ENCODE peak calls at places on chromosomes 16 and 17, in ten cellular contexts. One of them, this sample, is unnamed.

GRCh38 chr17:40190197-40191021 is 13.1 kb downstream of the RAPGEFL1 start:
- DNase-seq in stimulated activated CD8-positive, alpha-beta memory T cell treated with anti-CD3 and anti-CD28 coated beads, Interleukin-7, amount 100 ng/mL, for 1 hour: no peak
- DNase-seq in activated T-cell treated with anti-CD3 and anti-CD28 coated beads for 1 hour: peak
- DNase-seq in iPS-NIHi11: peak
- DNase-seq in CD8-positive, alpha-beta memory T cell: peak
- DNase-seq in NCI-H1105 treated with DMSO at 0.1 percent for 48 hours: peak
- DNase-seq in nephron progenitor cell: peak
- DNase-seq in OCI-LY7: peak
- DNase-seq in HFFc6: no peak
- DNase-seq in T47D: no peak
- DNase-seq in this sample: peak

GRCh38 chr17:79622201-79622601 is 11.3 kb upstream of the RBFOX3 start:
- DNase-seq in stimulated activated CD8-positive, alpha-beta memory T cell treated with anti-CD3 and anti-CD28 coated beads, Interleukin-7, amount 100 ng/mL, for 1 hour: no peak
- DNase-seq in activated T-cell treated with anti-CD3 and anti-CD28 coated beads for 1 hour: no peak
- DNase-seq in iPS-NIHi11: peak
- DNase-seq in CD8-positive, alpha-beta memory T cell: no peak
- DNase-seq in NCI-H1105 treated with DMSO at 0.1 percent for 48 hours: no peak
- DNase-seq in nephron progenitor cell: no peak
- DNase-seq in OCI-LY7: no peak
- DNase-seq in HFFc6: no peak
- DNase-seq in T47D: no peak
- DNase-seq in this sample: no peak

GRCh38 chr16:1042776-1043349 is 29.7 kb upstream of the SSTR5 start:
- DNase-seq in stimulated activated CD8-positive, alpha-beta memory T cell treated with anti-CD3 and anti-CD28 coated beads, Interleukin-7, amount 100 ng/mL, for 1 hour: no peak
- DNase-seq in activated T-cell treated with anti-CD3 and anti-CD28 coated beads for 1 hour: no peak
- DNase-seq in iPS-NIHi11: no peak
- DNase-seq in CD8-positive, alpha-beta memory T cell: no peak
- DNase-seq in NCI-H1105 treated with DMSO at 0.1 percent for 48 hours: peak
- DNase-seq in nephron progenitor cell: no peak
- DNase-seq in OCI-LY7: no peak
- DNase-seq in HFFc6: no peak
- DNase-seq in T47D: no peak
- DNase-seq in this sample: no peak

GRCh38 chr16:70720431-70721201 is 34.8 kb upstream of the MTSS2 start:
- DNase-seq in stimulated activated CD8-positive, alpha-beta memory T cell treated with anti-CD3 and anti-CD28 coated beads, Interleukin-7, amount 100 ng/mL, for 1 hour: no peak
- DNase-seq in activated T-cell treated with anti-CD3 and anti-CD28 coated beads for 1 hour: no peak
- DNase-seq in iPS-NIHi11: no peak
- DNase-seq in CD8-positive, alpha-beta memory T cell: no peak
- DNase-seq in NCI-H1105 treated with DMSO at 0.1 percent for 48 hours: no peak
- DNase-seq in nephron progenitor cell: no peak
- DNase-seq in OCI-LY7: no peak
- DNase-seq in HFFc6: no peak
- DNase-seq in T47D: no peak
- DNase-seq in this sample: no peak

GRCh38 chr17:48541036-48541573 is 3.8 kb downstream of the HOXB2 start:
- DNase-seq in stimulated activated CD8-positive, alpha-beta memory T cell treated with anti-CD3 and anti-CD28 coated beads, Interleukin-7, amount 100 ng/mL, for 1 hour: no peak
- DNase-seq in activated T-cell treated with anti-CD3 and anti-CD28 coated beads for 1 hour: no peak
- DNase-seq in iPS-NIHi11: no peak
- DNase-seq in CD8-positive, alpha-beta memory T cell: peak
- DNase-seq in NCI-H1105 treated with DMSO at 0.1 percent for 48 hours: peak
- DNase-seq in nephron progenitor cell: no peak
- DNase-seq in OCI-LY7: no peak
- DNase-seq in HFFc6: no peak
- DNase-seq in T47D: no peak
- DNase-seq in this sample: peak

GRCh38 chr17:78648293-78648692 is 71.1 kb upstream of the DNAH17 start:
- DNase-seq in stimulated activated CD8-positive, alpha-beta memory T cell treated with anti-CD3 and anti-CD28 coated beads, Interleukin-7, amount 100 ng/mL, for 1 hour: no peak
- DNase-seq in activated T-cell treated with anti-CD3 and anti-CD28 coated beads for 1 hour: no peak
- DNase-seq in iPS-NIHi11: no peak
- DNase-seq in CD8-positive, alpha-beta memory T cell: no peak
- DNase-seq in NCI-H1105 treated with DMSO at 0.1 percent for 48 hours: no peak
- DNase-seq in nephron progenitor cell: no peak
- DNase-seq in OCI-LY7: no peak
- DNase-seq in HFFc6: no peak
- DNase-seq in T47D: no peak
- DNase-seq in this sample: no peak

GRCh38 chr16:19238386-19238785 is 47.1 kb upstream of the CLEC19A start:
- DNase-seq in stimulated activated CD8-positive, alpha-beta memory T cell treated with anti-CD3 and anti-CD28 coated beads, Interleukin-7, amount 100 ng/mL, for 1 hour: no peak
- DNase-seq in activated T-cell treated with anti-CD3 and anti-CD28 coated beads for 1 hour: no peak
- DNase-seq in iPS-NIHi11: no peak
- DNase-seq in CD8-positive, alpha-beta memory T cell: no peak
- DNase-seq in NCI-H1105 treated with DMSO at 0.1 percent for 48 hours: peak
- DNase-seq in nephron progenitor cell: no peak
- DNase-seq in OCI-LY7: no peak
- DNase-seq in HFFc6: no peak
- DNase-seq in T47D: no peak
- DNase-seq in this sample: no peak

GRCh38 chr16:19418200-19418599 is 517 bp downstream of the TMC5 start:
- DNase-seq in stimulated activated CD8-positive, alpha-beta memory T cell treated with anti-CD3 and anti-CD28 coated beads, Interleukin-7, amount 100 ng/mL, for 1 hour: no peak
- DNase-seq in activated T-cell treated with anti-CD3 and anti-CD28 coated beads for 1 hour: no peak
- DNase-seq in iPS-NIHi11: no peak
- DNase-seq in CD8-positive, alpha-beta memory T cell: no peak
- DNase-seq in NCI-H1105 treated with DMSO at 0.1 percent for 48 hours: no peak
- DNase-seq in nephron progenitor cell: no peak
- DNase-seq in OCI-LY7: no peak
- DNase-seq in HFFc6: no peak
- DNase-seq in T47D: no peak
- DNase-seq in this sample: no peak

GRCh38 chr17:71335212-71335611 is 785.6 kb upstream of the SOX9 start:
- DNase-seq in stimulated activated CD8-positive, alpha-beta memory T cell treated with anti-CD3 and anti-CD28 coated beads, Interleukin-7, amount 100 ng/mL, for 1 hour: no peak
- DNase-seq in activated T-cell treated with anti-CD3 and anti-CD28 coated beads for 1 hour: no peak
- DNase-seq in iPS-NIHi11: no peak
- DNase-seq in CD8-positive, alpha-beta memory T cell: no peak
- DNase-seq in NCI-H1105 treated with DMSO at 0.1 percent for 48 hours: no peak
- DNase-seq in nephron progenitor cell: no peak
- DNase-seq in OCI-LY7: no peak
- DNase-seq in HFFc6: no peak
- DNase-seq in T47D: no peak
- DNase-seq in this sample: no peak

GRCh38 chr17:21286066-21286770 is 1.7 kb downstream of the MAP2K3 start:
- DNase-seq in stimulated activated CD8-positive, alpha-beta memory T cell treated with anti-CD3 and anti-CD28 coated beads, Interleukin-7, amount 100 ng/mL, for 1 hour: no peak
- DNase-seq in activated T-cell treated with anti-CD3 and anti-CD28 coated beads for 1 hour: no peak
- DNase-seq in iPS-NIHi11: no peak
- DNase-seq in CD8-positive, alpha-beta memory T cell: no peak
- DNase-seq in NCI-H1105 treated with DMSO at 0.1 percent for 48 hours: peak
- DNase-seq in nephron progenitor cell: peak
- DNase-seq in OCI-LY7: peak
- DNase-seq in HFFc6: peak
- DNase-seq in T47D: peak
- DNase-seq in this sample: peak

GRCh38 chr16:47058295-47059086 is 85.0 kb upstream of the DNAJA2 start:
- DNase-seq in stimulated activated CD8-positive, alpha-beta memory T cell treated with anti-CD3 and anti-CD28 coated beads, Interleukin-7, amount 100 ng/mL, for 1 hour: no peak
- DNase-seq in activated T-cell treated with anti-CD3 and anti-CD28 coated beads for 1 hour: no peak
- DNase-seq in iPS-NIHi11: no peak
- DNase-seq in CD8-positive, alpha-beta memory T cell: no peak
- DNase-seq in NCI-H1105 treated with DMSO at 0.1 percent for 48 hours: peak
- DNase-seq in nephron progenitor cell: no peak
- DNase-seq in OCI-LY7: no peak
- DNase-seq in HFFc6: no peak
- DNase-seq in T47D: no peak
- DNase-seq in this sample: no peak

GRCh38 chr17:82983510-82984248 is 95.7 kb upstream of the METRNL start:
- DNase-seq in stimulated activated CD8-positive, alpha-beta memory T cell treated with anti-CD3 and anti-CD28 coated beads, Interleukin-7, amount 100 ng/mL, for 1 hour: no peak
- DNase-seq in activated T-cell treated with anti-CD3 and anti-CD28 coated beads for 1 hour: no peak
- DNase-seq in iPS-NIHi11: no peak
- DNase-seq in CD8-positive, alpha-beta memory T cell: no peak
- DNase-seq in NCI-H1105 treated with DMSO at 0.1 percent for 48 hours: no peak
- DNase-seq in nephron progenitor cell: no peak
- DNase-seq in OCI-LY7: no peak
- DNase-seq in HFFc6: no peak
- DNase-seq in T47D: no peak
- DNase-seq in this sample: no peak

GRCh38 chr16:66491716-66492064 is 58.2 kb downstream of the TK2 start:
- DNase-seq in stimulated activated CD8-positive, alpha-beta memory T cell treated with anti-CD3 and anti-CD28 coated beads, Interleukin-7, amount 100 ng/mL, for 1 hour: no peak
- DNase-seq in activated T-cell treated with anti-CD3 and anti-CD28 coated beads for 1 hour: no peak
- DNase-seq in iPS-NIHi11: no peak
- DNase-seq in CD8-positive, alpha-beta memory T cell: no peak
- DNase-seq in NCI-H1105 treated with DMSO at 0.1 percent for 48 hours: no peak
- DNase-seq in nephron progenitor cell: no peak
- DNase-seq in OCI-LY7: no peak
- DNase-seq in HFFc6: no peak
- DNase-seq in T47D: no peak
- DNase-seq in this sample: no peak

GRCh38 chr16:50495673-50496072 is 52.5 kb upstream of the NKD1 start:
- DNase-seq in stimulated activated CD8-positive, alpha-beta memory T cell treated with anti-CD3 and anti-CD28 coated beads, Interleukin-7, amount 100 ng/mL, for 1 hour: no peak
- DNase-seq in activated T-cell treated with anti-CD3 and anti-CD28 coated beads for 1 hour: no peak
- DNase-seq in iPS-NIHi11: no peak
- DNase-seq in CD8-positive, alpha-beta memory T cell: no peak
- DNase-seq in NCI-H1105 treated with DMSO at 0.1 percent for 48 hours: no peak
- DNase-seq in nephron progenitor cell: no peak
- DNase-seq in OCI-LY7: no peak
- DNase-seq in HFFc6: no peak
- DNase-seq in T47D: no peak
- DNase-seq in this sample: no peak

GRCh38 chr17:7549401-7550055 is 670 bp downstream of the TNFSF12 start:
- DNase-seq in stimulated activated CD8-positive, alpha-beta memory T cell treated with anti-CD3 and anti-CD28 coated beads, Interleukin-7, amount 100 ng/mL, for 1 hour: no peak
- DNase-seq in activated T-cell treated with anti-CD3 and anti-CD28 coated beads for 1 hour: no peak
- DNase-seq in iPS-NIHi11: peak
- DNase-seq in CD8-positive, alpha-beta memory T cell: peak
- DNase-seq in NCI-H1105 treated with DMSO at 0.1 percent for 48 hours: no peak
- DNase-seq in nephron progenitor cell: no peak
- DNase-seq in OCI-LY7: no peak
- DNase-seq in HFFc6: no peak
- DNase-seq in T47D: no peak
- DNase-seq in this sample: no peak

GRCh38 chr16:67120025-67120424 is 10.3 kb downstream of the PHAF1 start:
- DNase-seq in stimulated activated CD8-positive, alpha-beta memory T cell treated with anti-CD3 and anti-CD28 coated beads, Interleukin-7, amount 100 ng/mL, for 1 hour: no peak
- DNase-seq in activated T-cell treated with anti-CD3 and anti-CD28 coated beads for 1 hour: no peak
- DNase-seq in iPS-NIHi11: no peak
- DNase-seq in CD8-positive, alpha-beta memory T cell: no peak
- DNase-seq in NCI-H1105 treated with DMSO at 0.1 percent for 48 hours: no peak
- DNase-seq in nephron progenitor cell: no peak
- DNase-seq in OCI-LY7: no peak
- DNase-seq in HFFc6: no peak
- DNase-seq in T47D: no peak
- DNase-seq in this sample: no peak

GRCh38 chr16:12551946-12552345 is 251.7 kb downstream of the CPPED1 start:
- DNase-seq in stimulated activated CD8-positive, alpha-beta memory T cell treated with anti-CD3 and anti-CD28 coated beads, Interleukin-7, amount 100 ng/mL, for 1 hour: no peak
- DNase-seq in activated T-cell treated with anti-CD3 and anti-CD28 coated beads for 1 hour: no peak
- DNase-seq in iPS-NIHi11: no peak
- DNase-seq in CD8-positive, alpha-beta memory T cell: no peak
- DNase-seq in NCI-H1105 treated with DMSO at 0.1 percent for 48 hours: no peak
- DNase-seq in nephron progenitor cell: no peak
- DNase-seq in OCI-LY7: no peak
- DNase-seq in HFFc6: no peak
- DNase-seq in T47D: no peak
- DNase-seq in this sample: no peak

GRCh38 chr17:77697480-77698400 is 260.8 kb upstream of the TNRC6C start:
- DNase-seq in stimulated activated CD8-positive, alpha-beta memory T cell treated with anti-CD3 and anti-CD28 coated beads, Interleukin-7, amount 100 ng/mL, for 1 hour: no peak
- DNase-seq in activated T-cell treated with anti-CD3 and anti-CD28 coated beads for 1 hour: no peak
- DNase-seq in iPS-NIHi11: no peak
- DNase-seq in CD8-positive, alpha-beta memory T cell: no peak
- DNase-seq in NCI-H1105 treated with DMSO at 0.1 percent for 48 hours: no peak
- DNase-seq in nephron progenitor cell: no peak
- DNase-seq in OCI-LY7: no peak
- DNase-seq in HFFc6: no peak
- DNase-seq in T47D: no peak
- DNase-seq in this sample: no peak

GRCh38 chr17:40818733-40819527 is 3.5 kb downstream of the KRT10 start:
- DNase-seq in stimulated activated CD8-positive, alpha-beta memory T cell treated with anti-CD3 and anti-CD28 coated beads, Interleukin-7, amount 100 ng/mL, for 1 hour: peak
- DNase-seq in activated T-cell treated with anti-CD3 and anti-CD28 coated beads for 1 hour: peak
- DNase-seq in iPS-NIHi11: peak
- DNase-seq in CD8-positive, alpha-beta memory T cell: peak
- DNase-seq in NCI-H1105 treated with DMSO at 0.1 percent for 48 hours: peak
- DNase-seq in nephron progenitor cell: peak
- DNase-seq in OCI-LY7: peak
- DNase-seq in HFFc6: peak
- DNase-seq in T47D: peak
- DNase-seq in this sample: peak

GRCh38 chr16:72657164-72657563 is 390.8 kb downstream of the ZFHX3 start:
- DNase-seq in stimulated activated CD8-positive, alpha-beta memory T cell treated with anti-CD3 and anti-CD28 coated beads, Interleukin-7, amount 100 ng/mL, for 1 hour: no peak
- DNase-seq in activated T-cell treated with anti-CD3 and anti-CD28 coated beads for 1 hour: no peak
- DNase-seq in iPS-NIHi11: no peak
- DNase-seq in CD8-positive, alpha-beta memory T cell: no peak
- DNase-seq in NCI-H1105 treated with DMSO at 0.1 percent for 48 hours: no peak
- DNase-seq in nephron progenitor cell: no peak
- DNase-seq in OCI-LY7: no peak
- DNase-seq in HFFc6: no peak
- DNase-seq in T47D: no peak
- DNase-seq in this sample: no peak

GRCh38 chr17:17322516-17323510 is 19.6 kb downstream of the NT5M start:
- DNase-seq in stimulated activated CD8-positive, alpha-beta memory T cell treated with anti-CD3 and anti-CD28 coated beads, Interleukin-7, amount 100 ng/mL, for 1 hour: no peak
- DNase-seq in activated T-cell treated with anti-CD3 and anti-CD28 coated beads for 1 hour: no peak
- DNase-seq in iPS-NIHi11: peak
- DNase-seq in CD8-positive, alpha-beta memory T cell: no peak
- DNase-seq in NCI-H1105 treated with DMSO at 0.1 percent for 48 hours: no peak
- DNase-seq in nephron progenitor cell: no peak
- DNase-seq in OCI-LY7: no peak
- DNase-seq in HFFc6: no peak
- DNase-seq in T47D: no peak
- DNase-seq in this sample: no peak

GRCh38 chr17:74654742-74655141 is 31.2 kb upstream of the CD300E start:
- DNase-seq in stimulated activated CD8-positive, alpha-beta memory T cell treated with anti-CD3 and anti-CD28 coated beads, Interleukin-7, amount 100 ng/mL, for 1 hour: no peak
- DNase-seq in activated T-cell treated with anti-CD3 and anti-CD28 coated beads for 1 hour: no peak
- DNase-seq in iPS-NIHi11: no peak
- DNase-seq in CD8-positive, alpha-beta memory T cell: no peak
- DNase-seq in NCI-H1105 treated with DMSO at 0.1 percent for 48 hours: no peak
- DNase-seq in nephron progenitor cell: no peak
- DNase-seq in OCI-LY7: no peak
- DNase-seq in HFFc6: no peak
- DNase-seq in T47D: no peak
- DNase-seq in this sample: no peak

GRCh38 chr16:1810106-1810505 is 16.5 kb downstream of the HAGH start:
- DNase-seq in stimulated activated CD8-positive, alpha-beta memory T cell treated with anti-CD3 and anti-CD28 coated beads, Interleukin-7, amount 100 ng/mL, for 1 hour: no peak
- DNase-seq in activated T-cell treated with anti-CD3 and anti-CD28 coated beads for 1 hour: no peak
- DNase-seq in iPS-NIHi11: no peak
- DNase-seq in CD8-positive, alpha-beta memory T cell: no peak
- DNase-seq in NCI-H1105 treated with DMSO at 0.1 percent for 48 hours: no peak
- DNase-seq in nephron progenitor cell: no peak
- DNase-seq in OCI-LY7: no peak
- DNase-seq in HFFc6: no peak
- DNase-seq in T47D: no peak
- DNase-seq in this sample: no peak

GRCh38 chr16:53840472-53840871 is 136.5 kb downstream of the FTO start:
- DNase-seq in stimulated activated CD8-positive, alpha-beta memory T cell treated with anti-CD3 and anti-CD28 coated beads, Interleukin-7, amount 100 ng/mL, for 1 hour: no peak
- DNase-seq in activated T-cell treated with anti-CD3 and anti-CD28 coated beads for 1 hour: no peak
- DNase-seq in iPS-NIHi11: no peak
- DNase-seq in CD8-positive, alpha-beta memory T cell: no peak
- DNase-seq in NCI-H1105 treated with DMSO at 0.1 percent for 48 hours: no peak
- DNase-seq in nephron progenitor cell: no peak
- DNase-seq in OCI-LY7: no peak
- DNase-seq in HFFc6: no peak
- DNase-seq in T47D: no peak
- DNase-seq in this sample: no peak

GRCh38 chr17:30332057-30332542 is 1.8 kb downstream of the TMIGD1 start:
- DNase-seq in stimulated activated CD8-positive, alpha-beta memory T cell treated with anti-CD3 and anti-CD28 coated beads, Interleukin-7, amount 100 ng/mL, for 1 hour: no peak
- DNase-seq in activated T-cell treated with anti-CD3 and anti-CD28 coated beads for 1 hour: peak
- DNase-seq in iPS-NIHi11: no peak
- DNase-seq in CD8-positive, alpha-beta memory T cell: peak
- DNase-seq in NCI-H1105 treated with DMSO at 0.1 percent for 48 hours: no peak
- DNase-seq in nephron progenitor cell: no peak
- DNase-seq in OCI-LY7: peak
- DNase-seq in HFFc6: peak
- DNase-seq in T47D: no peak
- DNase-seq in this sample: no peak

GRCh38 chr17:14779236-14779635 is 478.4 kb downstream of the HS3ST3B1 start:
- DNase-seq in stimulated activated CD8-positive, alpha-beta memory T cell treated with anti-CD3 and anti-CD28 coated beads, Interleukin-7, amount 100 ng/mL, for 1 hour: no peak
- DNase-seq in activated T-cell treated with anti-CD3 and anti-CD28 coated beads for 1 hour: no peak
- DNase-seq in iPS-NIHi11: no peak
- DNase-seq in CD8-positive, alpha-beta memory T cell: no peak
- DNase-seq in NCI-H1105 treated with DMSO at 0.1 percent for 48 hours: no peak
- DNase-seq in nephron progenitor cell: no peak
- DNase-seq in OCI-LY7: no peak
- DNase-seq in HFFc6: no peak
- DNase-seq in T47D: no peak
- DNase-seq in this sample: no peak

GRCh38 chr17:30278032-30278431 is 13.7 kb downstream of the BLMH start:
- DNase-seq in stimulated activated CD8-positive, alpha-beta memory T cell treated with anti-CD3 and anti-CD28 coated beads, Interleukin-7, amount 100 ng/mL, for 1 hour: no peak
- DNase-seq in activated T-cell treated with anti-CD3 and anti-CD28 coated beads for 1 hour: no peak
- DNase-seq in iPS-NIHi11: no peak
- DNase-seq in CD8-positive, alpha-beta memory T cell: no peak
- DNase-seq in NCI-H1105 treated with DMSO at 0.1 percent for 48 hours: peak
- DNase-seq in nephron progenitor cell: no peak
- DNase-seq in OCI-LY7: peak
- DNase-seq in HFFc6: peak
- DNase-seq in T47D: no peak
- DNase-seq in this sample: peak

GRCh38 chr16:13961099-13961811 is 41.3 kb downstream of the ERCC4 start:
- DNase-seq in stimulated activated CD8-positive, alpha-beta memory T cell treated with anti-CD3 and anti-CD28 coated beads, Interleukin-7, amount 100 ng/mL, for 1 hour: no peak
- DNase-seq in activated T-cell treated with anti-CD3 and anti-CD28 coated beads for 1 hour: no peak
- DNase-seq in iPS-NIHi11: no peak
- DNase-seq in CD8-positive, alpha-beta memory T cell: no peak
- DNase-seq in NCI-H1105 treated with DMSO at 0.1 percent for 48 hours: peak
- DNase-seq in nephron progenitor cell: no peak
- DNase-seq in OCI-LY7: no peak
- DNase-seq in HFFc6: no peak
- DNase-seq in T47D: no peak
- DNase-seq in this sample: no peak

This sample was measured in erythroblast.